ENCODE peak calls at places on chromosomes 16 and 17, in seven cellular contexts. M is esophagus squamous epithelium, L is body of pancreas, F is A549, U is kidney epithelial cell, K is colonic mucosa, V is HFF-Myc. Z is an unnamed sample.

GRCh38 chr17:17073006-17073626 is 30.9 kb downstream of the MPRIP start:
- DNase-seq in F (no peak), L (no peak), U (no peak), M (no peak), V (no peak), K (no peak), Z (no peak)

GRCh38 chr17:10737168-10737622 is 7.4 kb upstream of the TMEM220 start:
- DNase-seq in K (peak), U (no peak), L (peak), F (peak), V (no peak), M (no peak), Z (no peak)

GRCh38 chr17:63966646-63967265 is 6.0 kb downstream of the SCN4A start:
- DNase-seq in F (no peak), K (no peak), V (no peak), U (no peak), M (no peak), L (no peak), Z (no peak)

GRCh38 chr16:49183911-49184310 is 97.7 kb downstream of the CBLN1 start:
- DNase-seq in F (peak), V (peak), M (no peak), U (no peak), K (peak), L (no peak), Z (no peak)

GRCh38 chr17:51486091-51486490 is 225.7 kb downstream of the UTP18 start:
- DNase-seq in F (no peak), V (no peak), K (no peak), U (no peak), L (peak), M (no peak), Z (no peak)

GRCh38 chr17:81114694-81115093 is 50.6 kb upstream of the PVALEF start:
- DNase-seq in L (no peak), V (no peak), K (no peak), F (no peak), U (no peak), M (no peak), Z (no peak)

GRCh38 chr17:77720946-77721822 is 237.3 kb upstream of the TNRC6C start:
- DNase-seq in M (no peak), K (peak), V (no peak), L (no peak), U (no peak), F (no peak), Z (no peak)

GRCh38 chr17:17514361-17514992 is 18.3 kb upstream of the RASD1 start:
- DNase-seq in F (no peak), M (no peak), U (no peak), L (no peak), K (no peak), V (no peak), Z (no peak)

GRCh38 chr17:37489197-37490001 is at the start of gene DUSP14:
- DNase-seq in F (peak), L (peak), V (no peak), U (no peak), K (peak), M (no peak), Z (no peak)

GRCh38 chr17:33511670-33512069 is 218.6 kb upstream of the ASIC2 start:
- DNase-seq in U (no peak), F (no peak), K (no peak), M (no peak), L (no peak), V (no peak), Z (no peak)

GRCh38 chr16:529012-529575 is 1.6 kb downstream of the CAPN15 start:
- DNase-seq in L (no peak), V (no peak), K (no peak), M (no peak), U (no peak), F (no peak), Z (no peak)

GRCh38 chr16:64540449-64540848 is 581.4 kb downstream of the CDH11 start:
- DNase-seq in K (no peak), V (no peak), U (no peak), F (no peak), M (no peak), L (no peak), Z (no peak)

GRCh38 chr16:88820335-88821025 is 8.8 kb upstream of the APRT start:
- DNase-seq in V (no peak), K (no peak), F (no peak), M (no peak), L (no peak), U (no peak), Z (no peak)

GRCh38 chr16:3142770-3143169 is 7.9 kb downstream of the ZNF213 start:
- DNase-seq in L (no peak), F (no peak), M (no peak), V (no peak), U (no peak), K (no peak), Z (no peak)

GRCh38 chr17:73974536-73974935 is 228.9 kb upstream of the RPL38 start:
- DNase-seq in V (no peak), L (no peak), F (no peak), M (no peak), U (no peak), K (no peak), Z (no peak)

GRCh38 chr17:31688704-31689103 is 170.3 kb downstream of the COPRS start:
- DNase-seq in L (no peak), U (no peak), V (no peak), F (no peak), M (no peak), K (no peak), Z (no peak)

GRCh38 chr16:90022209-90023077 is 3.2 kb upstream of the DBNDD1 start:
- DNase-seq in V (peak), U (peak), M (no peak), L (peak), K (peak), F (peak), Z (no peak)

DNA sequence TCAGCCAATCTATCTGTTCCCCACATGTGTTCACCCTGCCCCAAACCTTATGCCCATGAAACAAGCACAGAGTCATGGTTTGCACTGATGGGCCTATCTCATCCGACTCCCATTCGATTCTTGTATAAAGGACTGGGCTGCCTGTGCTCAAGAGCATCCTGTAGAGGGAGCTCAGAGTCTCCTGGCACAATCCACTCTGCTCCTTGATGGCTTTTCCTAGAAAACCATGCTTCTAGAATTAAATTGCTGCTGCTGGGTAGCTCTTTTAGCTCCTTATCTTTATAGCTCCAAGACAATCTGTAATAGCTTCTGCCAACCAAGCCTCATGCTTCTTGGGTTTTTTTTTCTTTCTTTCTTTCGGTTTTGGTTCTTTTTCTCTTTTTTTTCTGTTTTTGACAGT is 9.7 kb downstream of the ZNF19 start:
- DNase-seq in V (no peak), K (no peak), M (no peak), L (no peak), F (peak), U (no peak), Z (no peak)
- TF ChIP-seq CTCF in V (peak), K (peak), M (peak), L (peak), F (no peak), U (peak), Z (peak)

DNA sequence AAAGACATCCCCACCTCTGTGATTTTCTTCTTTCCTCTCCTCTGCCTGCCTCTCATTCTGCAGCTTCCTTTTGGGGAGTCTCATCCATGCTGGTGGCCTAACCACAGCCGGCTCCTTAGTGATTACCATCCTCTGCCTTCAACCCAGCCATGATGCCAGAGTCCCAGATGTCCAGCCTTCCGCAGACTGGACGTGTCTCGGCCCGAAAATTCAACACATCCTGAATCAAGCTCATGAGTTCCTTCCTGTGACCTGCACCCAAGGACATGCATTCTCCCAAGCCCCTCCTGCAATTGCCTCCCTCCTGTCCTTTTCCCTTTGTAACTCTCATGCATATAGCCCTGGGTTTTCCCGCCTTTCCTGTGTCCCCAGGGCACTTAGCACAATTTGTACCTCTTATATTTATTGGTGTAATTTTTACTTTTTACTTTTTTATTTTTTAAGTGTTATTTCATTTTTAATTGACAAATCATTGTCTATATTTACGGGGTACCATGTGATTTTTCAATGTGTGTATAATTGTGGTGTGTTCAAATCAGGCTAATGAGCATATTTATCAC is 1.2 kb upstream of the SLC13A5 start:
- DNase-seq in M (no peak), V (no peak), F (peak), L (no peak), U (no peak), K (no peak), Z (no peak)
- H3K4me3 ChIP-seq in M (no peak), V (no peak), F (no peak), L (no peak), U (no peak), K (no peak), Z (no peak)

GRCh38 chr16:85347213-85347591 is 234.9 kb upstream of the CIBAR2 start:
- DNase-seq in M (no peak), U (no peak), V (no peak), K (no peak), L (no peak), F (peak), Z (no peak)
- TF ChIP-seq CTCF in M (peak), U (no peak), V (peak), K (no peak), L (peak), F (peak), Z (peak)

DNA sequence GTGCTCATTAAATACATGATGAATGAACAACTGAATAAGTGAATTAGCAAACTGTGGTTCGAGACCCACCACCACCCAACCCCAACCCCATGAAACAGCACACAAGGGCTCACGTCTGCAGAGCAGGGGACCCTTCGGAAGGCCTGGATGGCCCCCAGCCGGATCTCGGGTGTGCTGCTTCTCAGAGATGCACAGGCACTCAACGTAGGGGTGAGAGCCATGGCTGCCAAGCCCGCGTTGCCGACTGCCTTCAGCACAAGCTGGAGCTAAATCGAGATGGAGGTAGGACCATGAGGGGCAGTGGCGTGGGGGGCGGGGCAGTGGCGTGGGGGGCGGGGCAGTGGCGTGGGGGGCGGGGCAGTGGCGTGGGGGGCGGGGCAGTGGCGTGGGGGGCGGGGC is 93.2 kb downstream of the LITAF start:
- DNase-seq in V (no peak), K (no peak), U (no peak), M (no peak), F (no peak), L (no peak), Z (no peak)
- H3K4me3 ChIP-seq in V (no peak), K (no peak), U (no peak), M (no peak), F (no peak), L (no peak), Z (no peak)

DNA sequence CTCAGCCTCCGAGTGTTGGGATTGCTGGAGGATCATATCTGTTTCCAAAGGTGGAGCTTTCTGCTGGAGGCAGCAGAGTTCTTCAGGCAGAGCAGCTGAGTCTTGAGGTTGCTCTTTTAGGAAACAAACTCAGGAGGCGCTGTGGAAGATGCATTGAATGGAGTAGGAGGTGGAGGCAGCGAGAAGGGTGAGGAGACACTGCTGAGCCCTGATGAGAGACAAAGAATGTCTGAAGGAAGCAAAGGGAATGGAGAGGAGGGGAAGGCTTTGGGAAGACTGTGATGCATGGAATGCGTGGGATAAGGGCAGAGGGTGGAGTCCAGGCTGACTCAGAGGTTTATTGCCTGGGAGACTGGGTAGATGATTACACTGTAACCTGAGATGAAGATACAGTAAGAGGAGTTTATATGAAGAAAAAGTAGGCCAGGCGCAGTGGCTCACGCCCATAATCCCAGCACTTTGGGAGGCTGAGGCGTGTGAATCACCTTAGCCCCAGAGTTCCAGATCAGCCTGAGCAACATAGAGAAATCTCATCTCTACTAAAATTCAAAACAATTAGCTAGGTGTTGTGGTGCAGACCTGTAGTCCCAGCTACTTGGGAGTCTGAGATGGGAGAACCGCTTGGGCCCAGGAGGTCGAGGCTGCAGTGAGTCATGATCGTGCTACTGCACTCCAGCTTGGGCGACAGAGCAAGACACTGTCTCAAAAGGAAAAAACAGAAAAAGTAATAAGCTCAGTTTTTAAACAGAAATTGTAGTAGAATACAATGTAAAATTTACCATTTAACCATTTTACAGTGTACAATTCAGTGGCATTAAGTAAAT is 17.8 kb upstream of the TMEM219 start:
- DNase-seq in V (peak), F (peak), L (peak), K (peak), M (no peak), U (peak), Z (peak)
- TF ChIP-seq CTCF in V (peak), F (peak), L (no peak), K (no peak), M (no peak), U (peak), Z (peak)

DNA sequence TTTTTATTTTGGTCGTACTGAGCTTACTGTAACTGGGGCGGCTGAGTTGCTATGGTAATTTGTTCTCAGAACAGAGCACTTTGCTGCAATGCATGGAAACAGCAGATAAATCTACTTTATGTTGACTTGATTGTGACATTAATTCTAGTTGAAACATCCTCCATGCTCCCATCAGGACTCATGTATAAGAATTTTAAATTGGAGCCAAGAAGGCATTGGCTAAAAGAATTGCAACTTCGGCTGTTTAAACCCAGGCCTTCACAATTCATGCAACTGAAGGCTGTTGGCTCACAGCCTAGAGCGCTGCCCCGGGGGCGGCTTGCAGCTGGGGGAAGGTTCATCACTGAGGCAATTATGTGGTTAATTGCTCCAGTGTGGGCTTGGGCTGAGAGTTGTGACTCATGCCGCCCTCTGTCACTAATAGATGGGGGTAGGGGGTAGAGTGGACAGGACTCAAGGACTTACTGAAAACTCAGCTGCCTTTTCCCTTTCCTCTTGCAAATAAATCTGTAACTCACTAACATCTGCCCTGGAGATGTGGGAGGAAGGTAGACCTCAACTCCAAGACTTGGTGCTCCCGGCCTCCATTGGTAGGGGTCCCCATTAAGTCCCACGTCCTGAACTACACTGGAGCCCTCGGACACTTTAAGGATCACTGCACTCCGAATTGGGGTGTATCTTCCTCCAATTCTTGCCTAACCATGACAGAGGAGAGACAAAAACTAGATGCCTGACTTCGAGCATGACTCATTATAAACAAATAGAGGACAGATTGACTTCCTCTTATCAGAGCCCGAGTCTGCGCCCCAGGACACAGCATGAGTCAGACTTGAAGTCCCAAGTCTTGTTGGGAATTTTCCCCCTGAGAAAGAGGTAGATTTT is 37.5 kb downstream of the ERCC4 start:
- DNase-seq in U (peak), V (peak), F (peak), M (no peak), K (peak), L (peak), Z (peak)
- H3K4me3 ChIP-seq in U (no peak), V (peak), F (peak), M (peak), K (peak), L (no peak), Z (peak)

GRCh38 chr16:68644715-68645493 is at the start of gene CDH3:
- DNase-seq in K (peak), F (no peak), U (no peak), L (peak), M (no peak), V (no peak), Z (no peak)
- TF ChIP-seq CTCF in K (no peak), F (no peak), U (no peak), L (no peak), M (no peak), V (no peak), Z (no peak)